ENCODE peak calls at places on chromosomes 3 and 15, in four cellular contexts. Y is K562, J is GM12878, L is HepG2. O is an unnamed sample.

GRCh38 chr15:80567721-80568157 is 127.4 kb upstream of the ABHD17C start:
- DNase-seq in Y (peak), J (no peak), L (peak), O (peak)

GRCh38 chr3:107992976-107993684 is 97.7 kb downstream of the CD47 start:
- DNase-seq in L (no peak), Y (no peak), J (no peak), O (peak)

GRCh38 chr15:45550436-45550835 is 27.9 kb upstream of the SLC30A4 start:
- DNase-seq in J (no peak), L (no peak), Y (no peak), O (no peak)

GRCh38 chr3:98680723-98681122 is 82.4 kb upstream of the ST3GAL6 start:
- DNase-seq in J (no peak), Y (no peak), L (no peak), O (no peak)

GRCh38 chr3:171753665-171754408 is 56.4 kb downstream of the PLD1 start:
- DNase-seq in Y (no peak), L (no peak), J (no peak), O (no peak)

GRCh38 chr3:64988188-64988587 is 300.4 kb upstream of the ADAMTS9 start:
- DNase-seq in L (no peak), J (no peak), Y (no peak), O (no peak)

GRCh38 chr3:30657914-30658313 is 51.5 kb downstream of the TGFBR2 start:
- DNase-seq in J (no peak), Y (no peak), L (no peak), O (no peak)

GRCh38 chr3:50168388-50168787 is 13.3 kb downstream of the SEMA3F start:
- DNase-seq in J (no peak), L (no peak), Y (no peak), O (no peak)

GRCh38 chr15:44536298-44536961 is 517 bp upstream of the EIF3J start:
- DNase-seq in L (peak), Y (peak), J (no peak), O (peak)

GRCh38 chr15:90058308-90058707 is 44.0 kb downstream of the IDH2 start:
- DNase-seq in L (no peak), J (peak), Y (no peak), O (no peak)

GRCh38 chr15:64264511-64264910 is 91.5 kb downstream of the CSNK1G1 start:
- DNase-seq in Y (no peak), J (no peak), L (no peak), O (no peak)

GRCh38 chr3:66035763-66036477 is 2.8 kb downstream of the MAGI1 start:
- DNase-seq in L (peak), J (no peak), Y (no peak), O (no peak)

GRCh38 chr3:171055336-171056178 is 29.0 kb upstream of the SLC2A2 start:
- DNase-seq in J (no peak), Y (no peak), L (peak), O (peak)

GRCh38 chr3:106176734-106177133 is 307.9 kb upstream of the CBLB start:
- DNase-seq in J (peak), L (no peak), Y (no peak), O (no peak)

GRCh38 chr3:191220908-191221307 is 21.9 kb downstream of the OSTN start:
- DNase-seq in L (peak), Y (no peak), J (no peak), O (no peak)

GRCh38 chr3:95302044-95302443 is 1239.2 kb downstream of the NSUN3 start:
- DNase-seq in Y (no peak), L (peak), J (no peak), O (no peak)

DNA sequence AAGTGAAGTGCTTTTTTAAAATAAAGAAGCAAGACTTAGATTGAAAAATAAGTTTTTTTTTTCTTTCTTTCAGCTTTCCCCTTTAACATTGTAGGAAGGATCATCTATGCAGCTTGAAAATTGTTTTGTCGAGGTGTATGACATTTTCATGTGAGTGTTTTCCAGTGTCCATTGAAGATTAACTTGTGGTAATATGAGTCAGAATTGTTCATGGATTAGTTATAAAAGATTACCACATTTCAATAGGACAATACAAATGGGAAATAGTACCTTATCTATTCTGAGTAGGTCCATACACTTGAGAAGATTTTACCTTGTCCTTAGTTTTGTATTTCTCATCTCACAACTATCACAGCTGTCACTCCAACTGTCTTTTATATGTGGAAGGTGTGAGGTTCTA is 1234.7 kb downstream of the NSUN3 start:
- DNase-seq in Y (no peak), J (no peak), L (no peak), O (no peak)
- TF ChIP-seq CHD4 in Y (no peak), J (no peak), L (no peak), O (no peak)

GRCh38 chr15:33283603-33284002 is 27.2 kb upstream of the RYR3 start:
- DNase-seq in J (no peak), L (no peak), Y (no peak), O (no peak)

GRCh38 chr15:33282226-33283020 is 28.3 kb upstream of the RYR3 start:
- DNase-seq in Y (no peak), L (no peak), J (no peak), O (no peak)

GRCh38 chr15:33279613-33280205 is 31.1 kb upstream of the RYR3 start:
- DNase-seq in Y (no peak), J (no peak), L (no peak), O (peak)

GRCh38 chr15:33277689-33278088 is 33.1 kb upstream of the RYR3 start:
- DNase-seq in J (no peak), L (no peak), Y (no peak), O (no peak)

GRCh38 chr15:33278816-33279612 is 31.8 kb upstream of the RYR3 start:
- DNase-seq in L (no peak), Y (no peak), J (no peak), O (peak)
- TF ChIP-seq BHLHE40 in L (no peak), Y (no peak), J (no peak), O (no peak)

GRCh38 chr15:39391230-39391629 is 189.6 kb upstream of the THBS1 start:
- DNase-seq in L (no peak), J (no peak), Y (no peak), O (no peak)
- TF ChIP-seq RAD21 in L (no peak), J (no peak), Y (no peak), O (no peak)

GRCh38 chr15:48493084-48493762 is 152.3 kb downstream of the FBN1 start:
- DNase-seq in J (no peak), L (no peak), Y (no peak), O (no peak)
- TF ChIP-seq CHD4 in J (no peak), L (no peak), Y (no peak), O (no peak)

GRCh38 chr3:150408232-150409124 is at the start of gene TSC22D2:
- DNase-seq in L (peak), Y (peak), J (peak), O (peak)
- TF ChIP-seq BHLHE40 in L (peak), Y (peak), J (peak), O (no peak)

GRCh38 chr3:187946031-187946691 is 200.9 kb upstream of the BCL6 start:
- DNase-seq in J (no peak), Y (no peak), L (peak), O (no peak)
- TF ChIP-seq RAD21 in J (no peak), Y (no peak), L (no peak), O (no peak)

DNA sequence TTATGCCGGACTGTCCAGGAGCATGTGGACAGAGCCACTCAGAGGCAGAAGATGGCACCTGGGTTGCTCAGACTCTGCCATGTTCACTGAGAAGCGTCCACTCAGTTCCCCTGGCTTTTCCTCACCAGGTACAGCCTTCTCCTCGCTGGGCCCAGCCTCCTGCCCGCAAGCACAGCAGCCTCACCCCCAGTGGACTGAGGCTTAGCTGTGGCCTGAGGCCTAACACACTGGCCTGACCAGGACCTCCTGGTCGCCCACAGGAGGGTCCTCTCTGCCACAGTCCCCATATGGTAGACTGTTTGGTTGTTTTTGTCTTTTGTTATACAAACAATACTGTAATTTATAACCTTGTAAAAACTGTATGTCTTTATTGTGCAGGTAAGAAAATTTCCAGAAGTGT is 15.5 kb downstream of the HTR3C start:
- DNase-seq in J (no peak), L (no peak), Y (no peak), O (no peak)
- TF ChIP-seq CHD4 in J (no peak), L (no peak), Y (no peak), O (no peak)

O was measured in A549.